ENCODE peak calls at places on chromosomes 4 and X, in eight cellular contexts. One of them, this sample, is unnamed.

GRCh38 chrX:41110801-41111625 is 25.8 kb downstream of the USP9X start:
- DNase-seq in CD8-positive, alpha-beta memory T cell: no peak
- DNase-seq in T follicular helper cell: no peak
- DNase-seq in activated CD8-positive, alpha-beta memory T cell treated with anti-CD3 and anti-CD28 coated beads, Interleukin-2, amount 50 U/mL, for 48 hours: no peak
- DNase-seq in NCI-H1092: no peak
- DNase-seq in activated CD8-positive, alpha-beta T cell treated with anti-CD3 and anti-CD28 coated beads, Interleukin-2, amount 10 ng/mL, durations not matched to agents 7 days and 5 days: no peak
- DNase-seq in NCI-H460: no peak
- DNase-seq in A172: no peak
- DNase-seq in this sample: no peak

GRCh38 chr4:38085394-38086150 is 125.4 kb downstream of the PTTG2 start:
- DNase-seq in CD8-positive, alpha-beta memory T cell: no peak
- DNase-seq in T follicular helper cell: no peak
- DNase-seq in activated CD8-positive, alpha-beta memory T cell treated with anti-CD3 and anti-CD28 coated beads, Interleukin-2, amount 50 U/mL, for 48 hours: no peak
- DNase-seq in NCI-H1092: no peak
- DNase-seq in activated CD8-positive, alpha-beta T cell treated with anti-CD3 and anti-CD28 coated beads, Interleukin-2, amount 10 ng/mL, durations not matched to agents 7 days and 5 days: no peak
- DNase-seq in NCI-H460: no peak
- DNase-seq in A172: no peak
- DNase-seq in this sample: no peak

GRCh38 chrX:85992811-85993229 is 54.5 kb downstream of the CHM start:
- DNase-seq in CD8-positive, alpha-beta memory T cell: no peak
- DNase-seq in T follicular helper cell: no peak
- DNase-seq in activated CD8-positive, alpha-beta memory T cell treated with anti-CD3 and anti-CD28 coated beads, Interleukin-2, amount 50 U/mL, for 48 hours: no peak
- DNase-seq in NCI-H1092: no peak
- DNase-seq in activated CD8-positive, alpha-beta T cell treated with anti-CD3 and anti-CD28 coated beads, Interleukin-2, amount 10 ng/mL, durations not matched to agents 7 days and 5 days: no peak
- DNase-seq in NCI-H460: no peak
- DNase-seq in A172: peak; percentile 3
- DNase-seq in this sample: no peak

GRCh38 chr4:75289843-75290616 is 224.2 kb downstream of the RCHY1 start:
- DNase-seq in CD8-positive, alpha-beta memory T cell: no peak
- DNase-seq in T follicular helper cell: no peak
- DNase-seq in activated CD8-positive, alpha-beta memory T cell treated with anti-CD3 and anti-CD28 coated beads, Interleukin-2, amount 50 U/mL, for 48 hours: no peak
- DNase-seq in NCI-H1092: no peak
- DNase-seq in activated CD8-positive, alpha-beta T cell treated with anti-CD3 and anti-CD28 coated beads, Interleukin-2, amount 10 ng/mL, durations not matched to agents 7 days and 5 days: no peak
- DNase-seq in NCI-H460: peak; percentile 30
- DNase-seq in A172: peak; percentile 3
- DNase-seq in this sample: peak; percentile 78

GRCh38 chrX:140710710-140711109 is 1.2 kb downstream of the LINC00632 start:
- DNase-seq in CD8-positive, alpha-beta memory T cell: no peak
- DNase-seq in T follicular helper cell: no peak
- DNase-seq in activated CD8-positive, alpha-beta memory T cell treated with anti-CD3 and anti-CD28 coated beads, Interleukin-2, amount 50 U/mL, for 48 hours: no peak
- DNase-seq in NCI-H1092: no peak
- DNase-seq in activated CD8-positive, alpha-beta T cell treated with anti-CD3 and anti-CD28 coated beads, Interleukin-2, amount 10 ng/mL, durations not matched to agents 7 days and 5 days: no peak
- DNase-seq in NCI-H460: no peak
- DNase-seq in A172: no peak
- DNase-seq in this sample: no peak

GRCh38 chr4:163462556-163462955 is 11.0 kb downstream of the TKTL2 start:
- DNase-seq in CD8-positive, alpha-beta memory T cell: no peak
- DNase-seq in T follicular helper cell: no peak
- DNase-seq in activated CD8-positive, alpha-beta memory T cell treated with anti-CD3 and anti-CD28 coated beads, Interleukin-2, amount 50 U/mL, for 48 hours: no peak
- DNase-seq in NCI-H1092: no peak
- DNase-seq in activated CD8-positive, alpha-beta T cell treated with anti-CD3 and anti-CD28 coated beads, Interleukin-2, amount 10 ng/mL, durations not matched to agents 7 days and 5 days: no peak
- DNase-seq in NCI-H460: no peak
- DNase-seq in A172: no peak
- DNase-seq in this sample: no peak

GRCh38 chr4:156633846-156634245 is 337.8 kb downstream of the PDGFC start:
- DNase-seq in CD8-positive, alpha-beta memory T cell: no peak
- DNase-seq in T follicular helper cell: no peak
- DNase-seq in activated CD8-positive, alpha-beta memory T cell treated with anti-CD3 and anti-CD28 coated beads, Interleukin-2, amount 50 U/mL, for 48 hours: no peak
- DNase-seq in NCI-H1092: no peak
- DNase-seq in activated CD8-positive, alpha-beta T cell treated with anti-CD3 and anti-CD28 coated beads, Interleukin-2, amount 10 ng/mL, durations not matched to agents 7 days and 5 days: no peak
- DNase-seq in NCI-H460: no peak
- DNase-seq in A172: no peak
- DNase-seq in this sample: no peak

GRCh38 chr4:69032847-69033638 is 63.2 kb upstream of the UGT2B7 start:
- DNase-seq in CD8-positive, alpha-beta memory T cell: no peak
- DNase-seq in T follicular helper cell: no peak
- DNase-seq in activated CD8-positive, alpha-beta memory T cell treated with anti-CD3 and anti-CD28 coated beads, Interleukin-2, amount 50 U/mL, for 48 hours: no peak
- DNase-seq in NCI-H1092: no peak
- DNase-seq in activated CD8-positive, alpha-beta T cell treated with anti-CD3 and anti-CD28 coated beads, Interleukin-2, amount 10 ng/mL, durations not matched to agents 7 days and 5 days: no peak
- DNase-seq in NCI-H460: no peak
- DNase-seq in A172: no peak
- DNase-seq in this sample: no peak

GRCh38 chr4:113524096-113524495 is 237.4 kb downstream of the CAMK2D start:
- DNase-seq in CD8-positive, alpha-beta memory T cell: no peak
- DNase-seq in T follicular helper cell: no peak
- DNase-seq in activated CD8-positive, alpha-beta memory T cell treated with anti-CD3 and anti-CD28 coated beads, Interleukin-2, amount 50 U/mL, for 48 hours: no peak
- DNase-seq in NCI-H1092: no peak
- DNase-seq in activated CD8-positive, alpha-beta T cell treated with anti-CD3 and anti-CD28 coated beads, Interleukin-2, amount 10 ng/mL, durations not matched to agents 7 days and 5 days: no peak
- DNase-seq in NCI-H460: no peak
- DNase-seq in A172: no peak
- DNase-seq in this sample: peak; percentile 32

GRCh38 chr4:13159041-13159620 is 325.0 kb downstream of the RAB28 start:
- DNase-seq in CD8-positive, alpha-beta memory T cell: no peak
- DNase-seq in T follicular helper cell: no peak
- DNase-seq in activated CD8-positive, alpha-beta memory T cell treated with anti-CD3 and anti-CD28 coated beads, Interleukin-2, amount 50 U/mL, for 48 hours: no peak
- DNase-seq in NCI-H1092: no peak
- DNase-seq in activated CD8-positive, alpha-beta T cell treated with anti-CD3 and anti-CD28 coated beads, Interleukin-2, amount 10 ng/mL, durations not matched to agents 7 days and 5 days: no peak
- DNase-seq in NCI-H460: no peak
- DNase-seq in A172: peak; percentile 66
- DNase-seq in this sample: no peak

GRCh38 chrX:63350979-63351616 is at the start of gene SPIN4:
- DNase-seq in CD8-positive, alpha-beta memory T cell: peak; percentile 31
- DNase-seq in T follicular helper cell: peak; percentile 18
- DNase-seq in activated CD8-positive, alpha-beta memory T cell treated with anti-CD3 and anti-CD28 coated beads, Interleukin-2, amount 50 U/mL, for 48 hours: peak; percentile 82
- DNase-seq in NCI-H1092: peak; percentile 93
- DNase-seq in activated CD8-positive, alpha-beta T cell treated with anti-CD3 and anti-CD28 coated beads, Interleukin-2, amount 10 ng/mL, durations not matched to agents 7 days and 5 days: peak; percentile 82
- DNase-seq in NCI-H460: peak; percentile 85
- DNase-seq in A172: peak; percentile 84
- DNase-seq in this sample: peak; percentile 86

GRCh38 chr4:38097818-38098217 is 137.6 kb downstream of the PTTG2 start:
- DNase-seq in CD8-positive, alpha-beta memory T cell: no peak
- DNase-seq in T follicular helper cell: no peak
- DNase-seq in activated CD8-positive, alpha-beta memory T cell treated with anti-CD3 and anti-CD28 coated beads, Interleukin-2, amount 50 U/mL, for 48 hours: no peak
- DNase-seq in NCI-H1092: no peak
- DNase-seq in activated CD8-positive, alpha-beta T cell treated with anti-CD3 and anti-CD28 coated beads, Interleukin-2, amount 10 ng/mL, durations not matched to agents 7 days and 5 days: no peak
- DNase-seq in NCI-H460: no peak
- DNase-seq in A172: no peak
- DNase-seq in this sample: no peak

GRCh38 chrX:53260836-53261235 is 20.5 kb downstream of the IQSEC2 start:
- DNase-seq in CD8-positive, alpha-beta memory T cell: no peak
- DNase-seq in T follicular helper cell: no peak
- DNase-seq in activated CD8-positive, alpha-beta memory T cell treated with anti-CD3 and anti-CD28 coated beads, Interleukin-2, amount 50 U/mL, for 48 hours: no peak
- DNase-seq in NCI-H1092: no peak
- DNase-seq in activated CD8-positive, alpha-beta T cell treated with anti-CD3 and anti-CD28 coated beads, Interleukin-2, amount 10 ng/mL, durations not matched to agents 7 days and 5 days: no peak
- DNase-seq in NCI-H460: no peak
- DNase-seq in A172: no peak
- DNase-seq in this sample: no peak

GRCh38 chr4:75668596-75668995 is 4.6 kb downstream of the G3BP2 start:
- DNase-seq in CD8-positive, alpha-beta memory T cell: no peak
- DNase-seq in T follicular helper cell: no peak
- DNase-seq in activated CD8-positive, alpha-beta memory T cell treated with anti-CD3 and anti-CD28 coated beads, Interleukin-2, amount 50 U/mL, for 48 hours: no peak
- DNase-seq in NCI-H1092: no peak
- DNase-seq in activated CD8-positive, alpha-beta T cell treated with anti-CD3 and anti-CD28 coated beads, Interleukin-2, amount 10 ng/mL, durations not matched to agents 7 days and 5 days: no peak
- DNase-seq in NCI-H460: no peak
- DNase-seq in A172: no peak
- DNase-seq in this sample: no peak

GRCh38 chrX:155031657-155032056 is 5.0 kb downstream of the FUNDC2 start:
- DNase-seq in CD8-positive, alpha-beta memory T cell: no peak
- DNase-seq in T follicular helper cell: no peak
- DNase-seq in activated CD8-positive, alpha-beta memory T cell treated with anti-CD3 and anti-CD28 coated beads, Interleukin-2, amount 50 U/mL, for 48 hours: no peak
- DNase-seq in NCI-H1092: no peak
- DNase-seq in activated CD8-positive, alpha-beta T cell treated with anti-CD3 and anti-CD28 coated beads, Interleukin-2, amount 10 ng/mL, durations not matched to agents 7 days and 5 days: no peak
- DNase-seq in NCI-H460: no peak
- DNase-seq in A172: no peak
- DNase-seq in this sample: no peak

GRCh38 chr4:185276036-185276435 is 66.6 kb downstream of the SNX25 start:
- DNase-seq in CD8-positive, alpha-beta memory T cell: no peak
- DNase-seq in T follicular helper cell: no peak
- DNase-seq in activated CD8-positive, alpha-beta memory T cell treated with anti-CD3 and anti-CD28 coated beads, Interleukin-2, amount 50 U/mL, for 48 hours: no peak
- DNase-seq in NCI-H1092: no peak
- DNase-seq in activated CD8-positive, alpha-beta T cell treated with anti-CD3 and anti-CD28 coated beads, Interleukin-2, amount 10 ng/mL, durations not matched to agents 7 days and 5 days: no peak
- DNase-seq in NCI-H460: no peak
- DNase-seq in A172: peak; percentile 23
- DNase-seq in this sample: no peak

GRCh38 chr4:48047421-48047844 is 30.9 kb downstream of the NIPAL1 start:
- DNase-seq in CD8-positive, alpha-beta memory T cell: peak; percentile 25
- DNase-seq in T follicular helper cell: no peak
- DNase-seq in activated CD8-positive, alpha-beta memory T cell treated with anti-CD3 and anti-CD28 coated beads, Interleukin-2, amount 50 U/mL, for 48 hours: peak; percentile 87
- DNase-seq in NCI-H1092: no peak
- DNase-seq in activated CD8-positive, alpha-beta T cell treated with anti-CD3 and anti-CD28 coated beads, Interleukin-2, amount 10 ng/mL, durations not matched to agents 7 days and 5 days: peak; percentile 91
- DNase-seq in NCI-H460: no peak
- DNase-seq in A172: no peak
- DNase-seq in this sample: peak; percentile 73

GRCh38 chr4:137181293-137181899 is 350.9 kb downstream of the PCDH18 start:
- DNase-seq in CD8-positive, alpha-beta memory T cell: no peak
- DNase-seq in T follicular helper cell: no peak
- DNase-seq in activated CD8-positive, alpha-beta memory T cell treated with anti-CD3 and anti-CD28 coated beads, Interleukin-2, amount 50 U/mL, for 48 hours: no peak
- DNase-seq in NCI-H1092: no peak
- DNase-seq in activated CD8-positive, alpha-beta T cell treated with anti-CD3 and anti-CD28 coated beads, Interleukin-2, amount 10 ng/mL, durations not matched to agents 7 days and 5 days: no peak
- DNase-seq in NCI-H460: no peak
- DNase-seq in A172: no peak
- DNase-seq in this sample: no peak

GRCh38 chrX:100654256-100654655 is 10.3 kb downstream of the SRPX2 start:
- DNase-seq in CD8-positive, alpha-beta memory T cell: no peak
- DNase-seq in T follicular helper cell: no peak
- DNase-seq in activated CD8-positive, alpha-beta memory T cell treated with anti-CD3 and anti-CD28 coated beads, Interleukin-2, amount 50 U/mL, for 48 hours: no peak
- DNase-seq in NCI-H1092: peak; percentile 8
- DNase-seq in activated CD8-positive, alpha-beta T cell treated with anti-CD3 and anti-CD28 coated beads, Interleukin-2, amount 10 ng/mL, durations not matched to agents 7 days and 5 days: no peak
- DNase-seq in NCI-H460: peak; percentile 46
- DNase-seq in A172: peak; percentile 1
- DNase-seq in this sample: peak; percentile 22

GRCh38 chr4:79247695-79248394 is 78.0 kb downstream of the NAA11 start:
- DNase-seq in CD8-positive, alpha-beta memory T cell: no peak
- DNase-seq in T follicular helper cell: no peak
- DNase-seq in activated CD8-positive, alpha-beta memory T cell treated with anti-CD3 and anti-CD28 coated beads, Interleukin-2, amount 50 U/mL, for 48 hours: no peak
- DNase-seq in NCI-H1092: no peak
- DNase-seq in activated CD8-positive, alpha-beta T cell treated with anti-CD3 and anti-CD28 coated beads, Interleukin-2, amount 10 ng/mL, durations not matched to agents 7 days and 5 days: no peak
- DNase-seq in NCI-H460: no peak
- DNase-seq in A172: no peak
- DNase-seq in this sample: no peak

GRCh38 chr4:82415922-82416365 is 14.3 kb downstream of the HNRNPDL start:
- DNase-seq in CD8-positive, alpha-beta memory T cell: no peak
- DNase-seq in T follicular helper cell: no peak
- DNase-seq in activated CD8-positive, alpha-beta memory T cell treated with anti-CD3 and anti-CD28 coated beads, Interleukin-2, amount 50 U/mL, for 48 hours: no peak
- DNase-seq in NCI-H1092: no peak
- DNase-seq in activated CD8-positive, alpha-beta T cell treated with anti-CD3 and anti-CD28 coated beads, Interleukin-2, amount 10 ng/mL, durations not matched to agents 7 days and 5 days: no peak
- DNase-seq in NCI-H460: no peak
- DNase-seq in A172: no peak
- DNase-seq in this sample: no peak

GRCh38 chr4:2789351-2789750 is 3.5 kb upstream of the SH3BP2 start:
- DNase-seq in CD8-positive, alpha-beta memory T cell: no peak
- DNase-seq in T follicular helper cell: no peak
- DNase-seq in activated CD8-positive, alpha-beta memory T cell treated with anti-CD3 and anti-CD28 coated beads, Interleukin-2, amount 50 U/mL, for 48 hours: peak; percentile 55
- DNase-seq in NCI-H1092: no peak
- DNase-seq in activated CD8-positive, alpha-beta T cell treated with anti-CD3 and anti-CD28 coated beads, Interleukin-2, amount 10 ng/mL, durations not matched to agents 7 days and 5 days: no peak
- DNase-seq in NCI-H460: no peak
- DNase-seq in A172: no peak
- DNase-seq in this sample: no peak

GRCh38 chrX:129755779-129756650 is 17.2 kb downstream of the XPNPEP2 start:
- DNase-seq in CD8-positive, alpha-beta memory T cell: peak; percentile 41
- DNase-seq in T follicular helper cell: no peak
- DNase-seq in activated CD8-positive, alpha-beta memory T cell treated with anti-CD3 and anti-CD28 coated beads, Interleukin-2, amount 50 U/mL, for 48 hours: no peak
- DNase-seq in NCI-H1092: no peak
- DNase-seq in activated CD8-positive, alpha-beta T cell treated with anti-CD3 and anti-CD28 coated beads, Interleukin-2, amount 10 ng/mL, durations not matched to agents 7 days and 5 days: peak; percentile 56
- DNase-seq in NCI-H460: no peak
- DNase-seq in A172: no peak
- DNase-seq in this sample: no peak

GRCh38 chr4:110265001-110265400 is 66.6 kb upstream of the ELOVL6 start:
- DNase-seq in CD8-positive, alpha-beta memory T cell: no peak
- DNase-seq in T follicular helper cell: no peak
- DNase-seq in activated CD8-positive, alpha-beta memory T cell treated with anti-CD3 and anti-CD28 coated beads, Interleukin-2, amount 50 U/mL, for 48 hours: no peak
- DNase-seq in NCI-H1092: no peak
- DNase-seq in activated CD8-positive, alpha-beta T cell treated with anti-CD3 and anti-CD28 coated beads, Interleukin-2, amount 10 ng/mL, durations not matched to agents 7 days and 5 days: no peak
- DNase-seq in NCI-H460: no peak
- DNase-seq in A172: no peak
- DNase-seq in this sample: no peak

GRCh38 chr4:84151574-84151973 is 347.5 kb downstream of the NKX6-1 start:
- DNase-seq in CD8-positive, alpha-beta memory T cell: no peak
- DNase-seq in T follicular helper cell: no peak
- DNase-seq in activated CD8-positive, alpha-beta memory T cell treated with anti-CD3 and anti-CD28 coated beads, Interleukin-2, amount 50 U/mL, for 48 hours: no peak
- DNase-seq in NCI-H1092: no peak
- DNase-seq in activated CD8-positive, alpha-beta T cell treated with anti-CD3 and anti-CD28 coated beads, Interleukin-2, amount 10 ng/mL, durations not matched to agents 7 days and 5 days: no peak
- DNase-seq in NCI-H460: peak; percentile 15
- DNase-seq in A172: no peak
- DNase-seq in this sample: no peak

GRCh38 chr4:153156263-153156662 is 48.0 kb upstream of the TRIM2 start:
- DNase-seq in CD8-positive, alpha-beta memory T cell: peak; percentile 12
- DNase-seq in T follicular helper cell: peak; percentile 6
- DNase-seq in activated CD8-positive, alpha-beta memory T cell treated with anti-CD3 and anti-CD28 coated beads, Interleukin-2, amount 50 U/mL, for 48 hours: no peak
- DNase-seq in NCI-H1092: no peak
- DNase-seq in activated CD8-positive, alpha-beta T cell treated with anti-CD3 and anti-CD28 coated beads, Interleukin-2, amount 10 ng/mL, durations not matched to agents 7 days and 5 days: peak; percentile 59
- DNase-seq in NCI-H460: no peak
- DNase-seq in A172: no peak
- DNase-seq in this sample: no peak

GRCh38 chrX:15790766-15791380 is 589 bp downstream of the ZRSR2 start:
- DNase-seq in CD8-positive, alpha-beta memory T cell: no peak
- DNase-seq in T follicular helper cell: no peak
- DNase-seq in activated CD8-positive, alpha-beta memory T cell treated with anti-CD3 and anti-CD28 coated beads, Interleukin-2, amount 50 U/mL, for 48 hours: no peak
- DNase-seq in NCI-H1092: no peak
- DNase-seq in activated CD8-positive, alpha-beta T cell treated with anti-CD3 and anti-CD28 coated beads, Interleukin-2, amount 10 ng/mL, durations not matched to agents 7 days and 5 days: no peak
- DNase-seq in NCI-H460: no peak
- DNase-seq in A172: no peak
- DNase-seq in this sample: no peak

GRCh38 chrX:108257556-108257955 is 166.0 kb downstream of the ATG4A start:
- DNase-seq in CD8-positive, alpha-beta memory T cell: no peak
- DNase-seq in T follicular helper cell: no peak
- DNase-seq in activated CD8-positive, alpha-beta memory T cell treated with anti-CD3 and anti-CD28 coated beads, Interleukin-2, amount 50 U/mL, for 48 hours: no peak
- DNase-seq in NCI-H1092: no peak
- DNase-seq in activated CD8-positive, alpha-beta T cell treated with anti-CD3 and anti-CD28 coated beads, Interleukin-2, amount 10 ng/mL, durations not matched to agents 7 days and 5 days: no peak
- DNase-seq in NCI-H460: no peak
- DNase-seq in A172: no peak
- DNase-seq in this sample: no peak

GRCh38 chr4:14897217-14897616 is 105.1 kb upstream of the CPEB2 start:
- DNase-seq in CD8-positive, alpha-beta memory T cell: no peak
- DNase-seq in T follicular helper cell: no peak
- DNase-seq in activated CD8-positive, alpha-beta memory T cell treated with anti-CD3 and anti-CD28 coated beads, Interleukin-2, amount 50 U/mL, for 48 hours: no peak
- DNase-seq in NCI-H1092: no peak
- DNase-seq in activated CD8-positive, alpha-beta T cell treated with anti-CD3 and anti-CD28 coated beads, Interleukin-2, amount 10 ng/mL, durations not matched to agents 7 days and 5 days: no peak
- DNase-seq in NCI-H460: no peak
- DNase-seq in A172: no peak
- DNase-seq in this sample: no peak

GRCh38 chrX:12610079-12610478 is 181.1 kb upstream of the PRPS2 start:
- DNase-seq in CD8-positive, alpha-beta memory T cell: no peak
- DNase-seq in T follicular helper cell: no peak
- DNase-seq in activated CD8-positive, alpha-beta memory T cell treated with anti-CD3 and anti-CD28 coated beads, Interleukin-2, amount 50 U/mL, for 48 hours: no peak
- DNase-seq in NCI-H1092: no peak
- DNase-seq in activated CD8-positive, alpha-beta T cell treated with anti-CD3 and anti-CD28 coated beads, Interleukin-2, amount 10 ng/mL, durations not matched to agents 7 days and 5 days: no peak
- DNase-seq in NCI-H460: no peak
- DNase-seq in A172: peak; percentile 94
- DNase-seq in this sample: no peak

GRCh38 chrX:9282325-9282724 is 182.5 kb upstream of the TBL1X start:
- DNase-seq in CD8-positive, alpha-beta memory T cell: no peak
- DNase-seq in T follicular helper cell: no peak
- DNase-seq in activated CD8-positive, alpha-beta memory T cell treated with anti-CD3 and anti-CD28 coated beads, Interleukin-2, amount 50 U/mL, for 48 hours: no peak
- DNase-seq in NCI-H1092: no peak
- DNase-seq in activated CD8-positive, alpha-beta T cell treated with anti-CD3 and anti-CD28 coated beads, Interleukin-2, amount 10 ng/mL, durations not matched to agents 7 days and 5 days: no peak
- DNase-seq in NCI-H460: no peak
- DNase-seq in A172: no peak
- DNase-seq in this sample: no peak

GRCh38 chr4:74549936-74550335 is 105.0 kb downstream of the AREG start:
- DNase-seq in CD8-positive, alpha-beta memory T cell: no peak
- DNase-seq in T follicular helper cell: no peak
- DNase-seq in activated CD8-positive, alpha-beta memory T cell treated with anti-CD3 and anti-CD28 coated beads, Interleukin-2, amount 50 U/mL, for 48 hours: no peak
- DNase-seq in NCI-H1092: no peak
- DNase-seq in activated CD8-positive, alpha-beta T cell treated with anti-CD3 and anti-CD28 coated beads, Interleukin-2, amount 10 ng/mL, durations not matched to agents 7 days and 5 days: no peak
- DNase-seq in NCI-H460: no peak
- DNase-seq in A172: no peak
- DNase-seq in this sample: no peak

GRCh38 chr4:140595065-140595464 is 26.3 kb upstream of the UCP1 start:
- DNase-seq in CD8-positive, alpha-beta memory T cell: no peak
- DNase-seq in T follicular helper cell: no peak
- DNase-seq in activated CD8-positive, alpha-beta memory T cell treated with anti-CD3 and anti-CD28 coated beads, Interleukin-2, amount 50 U/mL, for 48 hours: no peak
- DNase-seq in NCI-H1092: no peak
- DNase-seq in activated CD8-positive, alpha-beta T cell treated with anti-CD3 and anti-CD28 coated beads, Interleukin-2, amount 10 ng/mL, durations not matched to agents 7 days and 5 days: no peak
- DNase-seq in NCI-H460: peak; percentile 18
- DNase-seq in A172: no peak
- DNase-seq in this sample: peak; percentile 80

GRCh38 chr4:117654064-117654463 is 380.2 kb upstream of the NDST3 start:
- DNase-seq in CD8-positive, alpha-beta memory T cell: no peak
- DNase-seq in T follicular helper cell: no peak
- DNase-seq in activated CD8-positive, alpha-beta memory T cell treated with anti-CD3 and anti-CD28 coated beads, Interleukin-2, amount 50 U/mL, for 48 hours: no peak
- DNase-seq in NCI-H1092: no peak
- DNase-seq in activated CD8-positive, alpha-beta T cell treated with anti-CD3 and anti-CD28 coated beads, Interleukin-2, amount 10 ng/mL, durations not matched to agents 7 days and 5 days: no peak
- DNase-seq in NCI-H460: no peak
- DNase-seq in A172: no peak
- DNase-seq in this sample: no peak

This sample was measured in MM.1S.